ENCODE peak calls at places on chromosomes 7 and 10, in six cellular contexts. One of them, this sample, is unnamed.

GRCh38 chr7:65746398-65746669 is 126.5 kb upstream of the VKORC1L1 start:
- DNase-seq in fibroblast of lung: peak
- DNase-seq in brain microvascular endothelial cell: peak
- DNase-seq in Peyer's patch: no peak
- DNase-seq in right lobe of liver: no peak
- DNase-seq in bronchial epithelial cell: peak
- DNase-seq in this sample: peak

GRCh38 chr7:30869794-30870491 is 41.7 kb upstream of the AQP1 start:
- DNase-seq in fibroblast of lung: no peak
- DNase-seq in brain microvascular endothelial cell: no peak
- DNase-seq in Peyer's patch: no peak
- DNase-seq in right lobe of liver: no peak
- DNase-seq in bronchial epithelial cell: no peak
- DNase-seq in this sample: peak

GRCh38 chr10:120729508-120729907 is 121.7 kb upstream of the WDR11 start:
- DNase-seq in fibroblast of lung: no peak
- DNase-seq in brain microvascular endothelial cell: no peak
- DNase-seq in Peyer's patch: no peak
- DNase-seq in right lobe of liver: no peak
- DNase-seq in bronchial epithelial cell: no peak
- DNase-seq in this sample: no peak

GRCh38 chr10:100670828-100671479 is 74.4 kb upstream of the PAX2 start:
- DNase-seq in fibroblast of lung: no peak
- DNase-seq in brain microvascular endothelial cell: no peak
- DNase-seq in Peyer's patch: peak
- DNase-seq in right lobe of liver: no peak
- DNase-seq in bronchial epithelial cell: no peak
- DNase-seq in this sample: no peak

GRCh38 chr10:43229208-43230061 is 37.4 kb downstream of the RASGEF1A start:
- DNase-seq in fibroblast of lung: no peak
- DNase-seq in brain microvascular endothelial cell: no peak
- DNase-seq in Peyer's patch: peak
- DNase-seq in right lobe of liver: peak
- DNase-seq in bronchial epithelial cell: no peak
- DNase-seq in this sample: no peak

GRCh38 chr10:112783653-112784426 is 166.2 kb upstream of the TCF7L2 start:
- DNase-seq in fibroblast of lung: no peak
- DNase-seq in brain microvascular endothelial cell: no peak
- DNase-seq in Peyer's patch: no peak
- DNase-seq in right lobe of liver: no peak
- DNase-seq in bronchial epithelial cell: peak
- DNase-seq in this sample: no peak

GRCh38 chr7:116998567-116998966 is 45.3 kb downstream of the ST7 start:
- DNase-seq in fibroblast of lung: no peak
- DNase-seq in brain microvascular endothelial cell: no peak
- DNase-seq in Peyer's patch: no peak
- DNase-seq in right lobe of liver: no peak
- DNase-seq in bronchial epithelial cell: no peak
- DNase-seq in this sample: no peak

GRCh38 chr7:129149546-129149945 is 5.0 kb downstream of the TSPAN33 start:
- DNase-seq in fibroblast of lung: no peak
- DNase-seq in brain microvascular endothelial cell: no peak
- DNase-seq in Peyer's patch: no peak
- DNase-seq in right lobe of liver: no peak
- DNase-seq in bronchial epithelial cell: no peak
- DNase-seq in this sample: no peak

GRCh38 chr10:117548191-117548668 is 5.7 kb downstream of the EMX2 start:
- DNase-seq in fibroblast of lung: no peak
- DNase-seq in brain microvascular endothelial cell: no peak
- DNase-seq in Peyer's patch: no peak
- DNase-seq in right lobe of liver: no peak
- DNase-seq in bronchial epithelial cell: no peak
- DNase-seq in this sample: no peak

GRCh38 chr10:93072225-93072712 is 1.4 kb upstream of the CYP26A1 start:
- DNase-seq in fibroblast of lung: no peak
- DNase-seq in brain microvascular endothelial cell: no peak
- DNase-seq in Peyer's patch: no peak
- DNase-seq in right lobe of liver: peak
- DNase-seq in bronchial epithelial cell: no peak
- DNase-seq in this sample: no peak

GRCh38 chr7:23787272-23787671 is 77.3 kb downstream of the STK31 start:
- DNase-seq in fibroblast of lung: no peak
- DNase-seq in brain microvascular endothelial cell: no peak
- DNase-seq in Peyer's patch: no peak
- DNase-seq in right lobe of liver: no peak
- DNase-seq in bronchial epithelial cell: no peak
- DNase-seq in this sample: no peak

GRCh38 chr10:90779573-90779972 is 78.3 kb downstream of the HTR7 start:
- DNase-seq in fibroblast of lung: peak
- DNase-seq in brain microvascular endothelial cell: no peak
- DNase-seq in Peyer's patch: no peak
- DNase-seq in right lobe of liver: no peak
- DNase-seq in bronchial epithelial cell: peak
- DNase-seq in this sample: peak

GRCh38 chr10:51000164-51000563 is 74.1 kb upstream of the PRKG1 start:
- DNase-seq in fibroblast of lung: peak
- DNase-seq in brain microvascular endothelial cell: peak
- DNase-seq in Peyer's patch: no peak
- DNase-seq in right lobe of liver: no peak
- DNase-seq in bronchial epithelial cell: peak
- DNase-seq in this sample: peak

GRCh38 chr10:51005551-51005950 is 68.7 kb upstream of the PRKG1 start:
- DNase-seq in fibroblast of lung: no peak
- DNase-seq in brain microvascular endothelial cell: no peak
- DNase-seq in Peyer's patch: no peak
- DNase-seq in right lobe of liver: no peak
- DNase-seq in bronchial epithelial cell: no peak
- DNase-seq in this sample: no peak

GRCh38 chr10:51000976-51001375 is 73.3 kb upstream of the PRKG1 start:
- DNase-seq in fibroblast of lung: no peak
- DNase-seq in brain microvascular endothelial cell: peak
- DNase-seq in Peyer's patch: no peak
- DNase-seq in right lobe of liver: no peak
- DNase-seq in bronchial epithelial cell: no peak
- DNase-seq in this sample: peak

GRCh38 chr10:50999163-50999562 is 75.1 kb upstream of the PRKG1 start:
- DNase-seq in fibroblast of lung: no peak
- DNase-seq in brain microvascular endothelial cell: no peak
- DNase-seq in Peyer's patch: no peak
- DNase-seq in right lobe of liver: no peak
- DNase-seq in bronchial epithelial cell: no peak
- DNase-seq in this sample: no peak

GRCh38 chr10:51001587-51001986 is 72.7 kb upstream of the PRKG1 start:
- DNase-seq in fibroblast of lung: peak
- DNase-seq in brain microvascular endothelial cell: no peak
- DNase-seq in Peyer's patch: no peak
- DNase-seq in right lobe of liver: no peak
- DNase-seq in bronchial epithelial cell: peak
- DNase-seq in this sample: peak
- TF ChIP-seq CTCF in fibroblast of lung: peak
- TF ChIP-seq CTCF in brain microvascular endothelial cell: peak
- TF ChIP-seq CTCF in Peyer's patch: peak
- TF ChIP-seq CTCF in right lobe of liver: peak
- TF ChIP-seq CTCF in bronchial epithelial cell: peak
- TF ChIP-seq CTCF in this sample: peak

GRCh38 chr7:12706900-12707536 is 19.6 kb downstream of the ARL4A start:
- DNase-seq in fibroblast of lung: peak
- DNase-seq in brain microvascular endothelial cell: peak
- DNase-seq in Peyer's patch: no peak
- DNase-seq in right lobe of liver: no peak
- DNase-seq in bronchial epithelial cell: peak
- DNase-seq in this sample: peak

GRCh38 chr7:12708314-12708713 is 20.9 kb downstream of the ARL4A start:
- DNase-seq in fibroblast of lung: no peak
- DNase-seq in brain microvascular endothelial cell: no peak
- DNase-seq in Peyer's patch: no peak
- DNase-seq in right lobe of liver: no peak
- DNase-seq in bronchial epithelial cell: no peak
- DNase-seq in this sample: no peak

GRCh38 chr7:12705878-12706277 is 18.4 kb downstream of the ARL4A start:
- DNase-seq in fibroblast of lung: no peak
- DNase-seq in brain microvascular endothelial cell: peak
- DNase-seq in Peyer's patch: no peak
- DNase-seq in right lobe of liver: no peak
- DNase-seq in bronchial epithelial cell: peak
- DNase-seq in this sample: no peak

GRCh38 chr7:12701433-12701832 is 14.0 kb downstream of the ARL4A start:
- DNase-seq in fibroblast of lung: no peak
- DNase-seq in brain microvascular endothelial cell: no peak
- DNase-seq in Peyer's patch: no peak
- DNase-seq in right lobe of liver: no peak
- DNase-seq in bronchial epithelial cell: no peak
- DNase-seq in this sample: no peak

GRCh38 chr7:12703881-12704280 is 16.4 kb downstream of the ARL4A start:
- DNase-seq in fibroblast of lung: peak
- DNase-seq in brain microvascular endothelial cell: no peak
- DNase-seq in Peyer's patch: no peak
- DNase-seq in right lobe of liver: no peak
- DNase-seq in bronchial epithelial cell: no peak
- DNase-seq in this sample: peak
- TF ChIP-seq CTCF in fibroblast of lung: no peak
- TF ChIP-seq CTCF in brain microvascular endothelial cell: no peak
- TF ChIP-seq CTCF in Peyer's patch: no peak
- TF ChIP-seq CTCF in right lobe of liver: no peak
- TF ChIP-seq CTCF in bronchial epithelial cell: no peak
- TF ChIP-seq CTCF in this sample: no peak

GRCh38 chr10:95445223-95445836 is 115.8 kb downstream of the SORBS1 start:
- DNase-seq in fibroblast of lung: peak
- DNase-seq in brain microvascular endothelial cell: peak
- DNase-seq in Peyer's patch: peak
- DNase-seq in right lobe of liver: peak
- DNase-seq in bronchial epithelial cell: peak
- DNase-seq in this sample: peak

GRCh38 chr10:95444792-95445191 is 116.4 kb downstream of the SORBS1 start:
- DNase-seq in fibroblast of lung: no peak
- DNase-seq in brain microvascular endothelial cell: no peak
- DNase-seq in Peyer's patch: no peak
- DNase-seq in right lobe of liver: no peak
- DNase-seq in bronchial epithelial cell: no peak
- DNase-seq in this sample: no peak

GRCh38 chr10:95443636-95444035 is 117.5 kb downstream of the SORBS1 start:
- DNase-seq in fibroblast of lung: no peak
- DNase-seq in brain microvascular endothelial cell: no peak
- DNase-seq in Peyer's patch: no peak
- DNase-seq in right lobe of liver: no peak
- DNase-seq in bronchial epithelial cell: no peak
- DNase-seq in this sample: no peak

GRCh38 chr10:95447733-95448132 is 113.4 kb downstream of the SORBS1 start:
- DNase-seq in fibroblast of lung: peak
- DNase-seq in brain microvascular endothelial cell: no peak
- DNase-seq in Peyer's patch: no peak
- DNase-seq in right lobe of liver: no peak
- DNase-seq in bronchial epithelial cell: no peak
- DNase-seq in this sample: peak

DNA sequence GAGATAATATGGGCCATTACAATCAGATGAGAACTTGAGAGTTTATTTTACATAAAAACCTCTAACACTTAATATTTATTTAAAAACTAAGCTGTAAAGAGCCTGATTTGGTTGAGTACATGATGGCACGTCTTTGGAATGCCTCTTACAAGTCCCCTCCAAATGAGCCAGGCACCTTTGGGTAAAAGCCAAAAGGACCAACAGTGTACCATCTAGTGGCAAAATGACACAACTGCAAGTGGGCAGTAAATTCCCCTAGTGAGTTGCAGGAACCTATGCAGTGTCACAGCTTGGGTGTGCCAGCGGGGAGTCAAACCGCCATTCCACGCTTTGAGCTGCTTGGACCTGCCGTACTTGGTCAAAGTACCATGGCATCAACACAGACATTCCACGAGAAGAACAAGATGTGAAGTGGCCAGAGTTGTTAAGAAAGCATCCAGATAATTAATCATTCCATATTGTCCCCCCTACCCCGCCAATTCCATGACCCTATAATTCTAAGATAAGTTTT is 115.3 kb downstream of the SORBS1 start:
- DNase-seq in fibroblast of lung: peak
- DNase-seq in brain microvascular endothelial cell: peak
- DNase-seq in Peyer's patch: peak
- DNase-seq in right lobe of liver: no peak
- DNase-seq in bronchial epithelial cell: peak
- DNase-seq in this sample: peak
- TF ChIP-seq CTCF in fibroblast of lung: peak
- TF ChIP-seq CTCF in brain microvascular endothelial cell: peak
- TF ChIP-seq CTCF in Peyer's patch: peak
- TF ChIP-seq CTCF in right lobe of liver: peak
- TF ChIP-seq CTCF in bronchial epithelial cell: peak
- TF ChIP-seq CTCF in this sample: peak

GRCh38 chr10:6701289-6701688 is 121.2 kb upstream of the PRKCQ start:
- DNase-seq in fibroblast of lung: no peak
- DNase-seq in brain microvascular endothelial cell: no peak
- DNase-seq in Peyer's patch: no peak
- DNase-seq in right lobe of liver: no peak
- DNase-seq in bronchial epithelial cell: peak
- DNase-seq in this sample: no peak
- TF ChIP-seq CTCF in fibroblast of lung: no peak
- TF ChIP-seq CTCF in brain microvascular endothelial cell: peak
- TF ChIP-seq CTCF in Peyer's patch: no peak
- TF ChIP-seq CTCF in right lobe of liver: no peak
- TF ChIP-seq CTCF in bronchial epithelial cell: peak
- TF ChIP-seq CTCF in this sample: no peak

DNA sequence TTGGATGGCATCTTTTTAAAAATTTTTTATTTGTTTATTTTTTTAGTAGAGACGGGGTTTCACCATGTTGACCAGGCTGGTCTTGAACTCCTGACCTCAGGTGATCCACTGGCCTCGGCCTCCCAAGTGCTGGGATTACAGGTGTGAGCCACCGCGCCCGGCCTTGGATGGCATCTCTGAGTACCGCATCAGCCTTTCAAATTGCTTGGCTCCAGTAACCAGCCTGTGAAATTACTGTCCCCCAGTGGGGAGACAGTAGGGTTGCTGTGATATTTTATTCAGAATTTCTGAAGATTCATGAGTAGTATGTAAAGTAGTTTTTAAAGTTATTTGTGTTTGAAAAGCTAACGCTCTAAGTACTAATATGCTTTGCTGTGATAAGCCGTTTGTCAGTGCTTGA is 1.2 kb downstream of the NUB1 start:
- DNase-seq in fibroblast of lung: no peak
- DNase-seq in brain microvascular endothelial cell: no peak
- DNase-seq in Peyer's patch: no peak
- DNase-seq in right lobe of liver: no peak
- DNase-seq in bronchial epithelial cell: no peak
- DNase-seq in this sample: no peak
- TF ChIP-seq CTCF in fibroblast of lung: no peak
- TF ChIP-seq CTCF in brain microvascular endothelial cell: no peak
- TF ChIP-seq CTCF in Peyer's patch: no peak
- TF ChIP-seq CTCF in right lobe of liver: no peak
- TF ChIP-seq CTCF in bronchial epithelial cell: no peak
- TF ChIP-seq CTCF in this sample: peak

DNA sequence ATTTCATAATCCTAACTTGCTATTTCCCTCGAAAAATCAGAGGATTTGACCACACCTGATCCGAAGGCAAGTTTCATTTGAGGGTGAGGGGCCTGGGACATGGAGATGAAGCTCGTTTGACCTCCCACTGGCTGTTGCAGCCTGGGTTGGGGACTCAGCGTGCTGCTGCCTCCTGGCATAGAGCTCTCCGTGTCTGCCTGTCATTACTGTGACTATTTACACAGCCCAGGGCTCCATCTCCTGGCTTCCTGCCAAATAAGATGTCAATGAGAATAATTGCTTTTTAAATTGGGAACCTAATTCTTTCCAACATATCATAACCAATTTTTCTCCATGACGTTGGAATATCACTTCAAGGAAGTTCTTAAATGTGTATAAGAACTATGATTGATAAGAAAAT is 139.3 kb upstream of the COBL start:
- DNase-seq in fibroblast of lung: no peak
- DNase-seq in brain microvascular endothelial cell: no peak
- DNase-seq in Peyer's patch: no peak
- DNase-seq in right lobe of liver: no peak
- DNase-seq in bronchial epithelial cell: no peak
- DNase-seq in this sample: no peak
- TF ChIP-seq CTCF in fibroblast of lung: no peak
- TF ChIP-seq CTCF in brain microvascular endothelial cell: no peak
- TF ChIP-seq CTCF in Peyer's patch: no peak
- TF ChIP-seq CTCF in right lobe of liver: no peak
- TF ChIP-seq CTCF in bronchial epithelial cell: no peak
- TF ChIP-seq CTCF in this sample: no peak